ENCODE peak calls at places on chromosomes 5 and 9, in four cellular contexts. Z is NCI-H1694, N is cardiac muscle cell, E is HT1080. C is an unnamed sample.

GRCh38 chr5:1176473-1177391 is 24.7 kb upstream of the SLC6A19 start:
- DNase-seq in N (no peak), Z (no peak), E (peak; percentile 48), C (no peak)

GRCh38 chr5:108642170-108642906 is 105.4 kb upstream of the FER start:
- DNase-seq in Z (peak; percentile 62), E (peak; percentile 67), N (peak; percentile 86), C (peak; percentile 72)

GRCh38 chr5:175735701-175736100 is 77.8 kb downstream of the HRH2 start:
- DNase-seq in N (no peak), E (no peak), Z (no peak), C (no peak)

GRCh38 chr5:159097461-159098284 is 2.0 kb downstream of the EBF1 start:
- DNase-seq in E (no peak), Z (no peak), N (peak; percentile 71), C (peak; percentile 20)

GRCh38 chr9:15246688-15247087 is 60.3 kb downstream of the TTC39B start:
- DNase-seq in E (peak; percentile 44), N (no peak), Z (no peak), C (peak; percentile 65)

GRCh38 chr5:33734541-33734940 is 157.2 kb downstream of the ADAMTS12 start:
- DNase-seq in N (peak; percentile 48), E (peak; percentile 64), Z (no peak), C (peak; percentile 51)

GRCh38 chr9:91033802-91034201 is 232.2 kb downstream of the SYK start:
- DNase-seq in N (peak; percentile 25), Z (no peak), E (peak; percentile 32), C (peak; percentile 8)

GRCh38 chr5:151158287-151158661 is 695 bp upstream of the ANXA6 start:
- DNase-seq in N (peak; percentile 59), E (no peak), Z (no peak), C (no peak)

GRCh38 chr9:107548298-107549142 is 59.0 kb upstream of the KLF4 start:
- DNase-seq in E (peak; percentile 87), N (peak; percentile 96), Z (no peak), C (peak; percentile 85)

GRCh38 chr5:59326551-59326950 is 567.0 kb downstream of the PDE4D start:
- DNase-seq in N (peak; percentile 25), Z (no peak), E (no peak), C (no peak)

GRCh38 chr5:122404653-122405362 is 92.8 kb downstream of the SNCAIP start:
- DNase-seq in E (no peak), N (no peak), Z (no peak), C (no peak)

GRCh38 chr9:26326473-26327044 is 566.0 kb downstream of the CAAP1 start:
- DNase-seq in N (peak; percentile 84), E (peak; percentile 71), Z (peak; percentile 42), C (peak; percentile 82)

GRCh38 chr9:35691757-35692301 is 2.1 kb upstream of the TPM2 start:
- DNase-seq in N (no peak), Z (no peak), E (no peak), C (no peak)

GRCh38 chr5:154933537-154933936 is 4.5 kb downstream of the GEMIN5 start:
- DNase-seq in N (no peak), E (no peak), Z (no peak), C (no peak)

GRCh38 chr9:7403839-7404238 is 395.7 kb downstream of the DMAC1 start:
- DNase-seq in Z (no peak), E (no peak), N (no peak), C (no peak)

GRCh38 chr9:36018755-36019720 is 17.7 kb upstream of the RECK start:
- DNase-seq in E (no peak), N (no peak), Z (no peak), C (peak; percentile 8)

GRCh38 chr9:114972510-114972909 is 42.1 kb upstream of the TNFSF8 start:
- DNase-seq in E (no peak), Z (no peak), N (no peak), C (no peak)

GRCh38 chr5:129664336-129664937 is 83.5 kb upstream of the MINAR2 start:
- DNase-seq in Z (peak; percentile 3), E (peak; percentile 17), N (peak; percentile 67), C (peak; percentile 42)

GRCh38 chr5:106312360-106312759 is 1358.4 kb downstream of the EFNA5 start:
- DNase-seq in N (peak; percentile 5), E (peak; percentile 53), Z (no peak), C (peak; percentile 82)

GRCh38 chr5:177495243-177496060 is 2.0 kb downstream of the PDLIM7 start:
- DNase-seq in N (peak; percentile 96), E (peak; percentile 87), Z (no peak), C (peak; percentile 87)

GRCh38 chr9:81118416-81118815 is 570.9 kb downstream of the TLE1 start:
- DNase-seq in N (no peak), Z (no peak), E (no peak), C (peak; percentile 34)

GRCh38 chr9:107751522-107752235 is 262.1 kb upstream of the KLF4 start:
- DNase-seq in N (peak; percentile 34), E (peak; percentile 58), Z (no peak), C (peak; percentile 88)

GRCh38 chr9:72983512-72984021 is 30.7 kb upstream of the ALDH1A1 start:
- DNase-seq in E (no peak), N (peak; percentile 32), Z (no peak), C (no peak)

GRCh38 chr5:128234928-128235641 is 151.5 kb downstream of the SLC12A2 start:
- DNase-seq in N (no peak), E (no peak), Z (no peak), C (no peak)

GRCh38 chr5:78665519-78665918 is 16.9 kb upstream of the LHFPL2 start:
- DNase-seq in E (no peak), N (no peak), Z (no peak), C (no peak)

GRCh38 chr5:32044904-32045303 is 129.2 kb downstream of the GOLPH3 start:
- DNase-seq in N (peak; percentile 68), E (peak; percentile 87), Z (no peak), C (peak; percentile 96)

GRCh38 chr5:150017606-150018005 is 17.1 kb downstream of the HMGXB3 start:
- DNase-seq in Z (no peak), N (no peak), E (peak; percentile 31), C (peak; percentile 45)

GRCh38 chr5:131976414-131977211 is 31.1 kb upstream of the MEIKIN start:
- DNase-seq in N (no peak), Z (no peak), E (no peak), C (no peak)

GRCh38 chr9:130239741-130240241 is 25.8 kb upstream of the HMCN2 start:
- DNase-seq in Z (no peak), E (no peak), N (no peak), C (peak; percentile 60)

GRCh38 chr5:7087719-7088297 is 308.1 kb upstream of the ADCY2 start:
- DNase-seq in N (no peak), E (no peak), Z (no peak), C (no peak)